ENCODE peak calls at places on chromosomes 2 and 18, in five cellular contexts. R is neural crest cell, S is tibial artery, I is activated B cell treated with CpG ODN at 0.5 μM for 24 hours, O is ascending aorta. Q is an unnamed sample.
A peak's percentile ranks its signal among the peaks of the same experiment; 100 is the strongest.

GRCh38 chr2:95357717-95358280 is 44.7 kb upstream of the FAHD2A start:
- DNase-seq in I (no peak), S (no peak), O (peak; percentile 56), R (no peak), Q (no peak)

GRCh38 chr2:27356056-27356381 is 545 bp downstream of the GTF3C2 start:
- DNase-seq in I (no peak), S (peak; percentile 53), O (peak; percentile 69), R (peak; percentile 40), Q (no peak)

GRCh38 chr2:150584081-150584480 is 96.6 kb upstream of the RND3 start:
- DNase-seq in I (no peak), R (no peak), S (no peak), O (no peak), Q (no peak)

GRCh38 chr2:241532168-241532567 is 23.8 kb upstream of the STK25 start:
- DNase-seq in I (no peak), S (no peak), O (no peak), R (no peak), Q (no peak)

GRCh38 chr2:190441564-190441963 is 33.4 kb downstream of the MFSD6 start:
- DNase-seq in I (no peak), O (no peak), R (no peak), S (no peak), Q (no peak)

GRCh38 chr18:60873708-60874107 is 459.5 kb upstream of the CDH20 start:
- DNase-seq in I (no peak), S (no peak), R (no peak), O (no peak), Q (no peak)

GRCh38 chr2:131008967-131009366 is 84.3 kb downstream of the FAM168B start:
- DNase-seq in O (no peak), S (no peak), R (no peak), I (no peak), Q (no peak)

GRCh38 chr2:10267551-10268465 is 34.9 kb upstream of the HPCAL1 start:
- DNase-seq in S (peak; percentile 15), I (no peak), R (no peak), O (peak; percentile 53), Q (no peak)

GRCh38 chr2:179470102-179470501 is 205.5 kb upstream of the SESTD1 start:
- DNase-seq in S (no peak), O (no peak), I (no peak), R (no peak), Q (no peak)

GRCh38 chr2:42421601-42422252 is 60.7 kb upstream of the COX7A2L start:
- DNase-seq in R (no peak), O (no peak), S (no peak), I (no peak), Q (no peak)

GRCh38 chr18:50135903-50136302 is 59.0 kb downstream of the MYO5B start:
- DNase-seq in O (no peak), R (no peak), S (no peak), I (no peak), Q (no peak)

GRCh38 chr2:209426432-209426831 is 2.6 kb downstream of the MAP2 start:
- DNase-seq in O (no peak), R (no peak), I (no peak), S (no peak), Q (no peak)

GRCh38 chr2:858646-859045 is 92.0 kb upstream of the SNTG2 start:
- DNase-seq in S (no peak), R (no peak), I (no peak), O (no peak), Q (no peak)

GRCh38 chr2:43379494-43379893 is 153.1 kb upstream of the ZFP36L2 start:
- DNase-seq in O (no peak), S (no peak), R (no peak), I (no peak), Q (no peak)

GRCh38 chr2:123101434-123101833 is 923.7 kb upstream of the CNTNAP5 start:
- DNase-seq in R (no peak), O (no peak), S (no peak), I (no peak), Q (no peak)

GRCh38 chr18:48530399-48531081 is 8.3 kb upstream of the CTIF start:
- DNase-seq in S (no peak), R (no peak), I (no peak), O (no peak), Q (no peak)

GRCh38 chr2:95669441-95669994 is 77.7 kb downstream of the TRIM43 start:
- DNase-seq in I (no peak), O (no peak), R (no peak), S (peak; percentile 51), Q (no peak)

GRCh38 chr18:57461652-57462269 is 26.6 kb downstream of the ONECUT2 start:
- DNase-seq in I (no peak), O (no peak), S (no peak), R (no peak), Q (no peak)

GRCh38 chr18:58694720-58695468 is 23.6 kb downstream of the MALT1 start:
- DNase-seq in R (no peak), O (no peak), S (no peak), I (no peak), Q (no peak)

GRCh38 chr2:152395132-152396024 is 60.4 kb downstream of the FMNL2 start:
- DNase-seq in R (no peak), S (peak; percentile 33), O (no peak), I (no peak), Q (no peak)

GRCh38 chr2:70565039-70565731 is 11.6 kb upstream of the TGFA start:
- DNase-seq in S (no peak), I (no peak), O (no peak), R (peak; percentile 48), Q (no peak)

GRCh38 chr2:11398710-11399109 is 54.3 kb upstream of the ROCK2 start:
- DNase-seq in R (no peak), I (no peak), O (no peak), S (no peak), Q (no peak)

GRCh38 chr2:25743132-25743830 is 69.9 kb upstream of the DTNB start:
- DNase-seq in R (no peak), S (no peak), O (no peak), I (no peak), Q (no peak)

GRCh38 chr2:204360218-204361007 is 184.9 kb upstream of the PARD3B start:
- DNase-seq in O (no peak), S (no peak), I (no peak), R (no peak), Q (no peak)

GRCh38 chr2:112644155-112644932 is 1.4 kb upstream of the SLC20A1 start:
- DNase-seq in R (no peak), S (no peak), O (no peak), I (no peak), Q (no peak)

GRCh38 chr18:3454365-3455089 is 4.6 kb downstream of the TGIF1 start:
- DNase-seq in R (peak; percentile 26), I (no peak), S (no peak), O (no peak), Q (no peak)

GRCh38 chr2:119292226-119292625 is 68.6 kb downstream of the STEAP3 start:
- DNase-seq in S (no peak), O (no peak), I (no peak), R (peak; percentile 12), Q (no peak)

GRCh38 chr18:42182728-42183700 is 228.0 kb downstream of the PIK3C3 start:
- DNase-seq in R (no peak), O (no peak), I (no peak), S (no peak), Q (no peak)

GRCh38 chr2:218400167-218400929 is 680 bp downstream of the CTDSP1 start:
- DNase-seq in I (peak; percentile 52), S (peak; percentile 51), R (no peak), O (peak; percentile 72), Q (no peak)

GRCh38 chr2:231191896-231192872 is 6.2 kb upstream of the ARMC9 start:
- DNase-seq in I (no peak), S (peak; percentile 92), O (peak; percentile 93), R (peak; percentile 55), Q (peak; percentile 34)

GRCh38 chr2:228699400-228699799 is 517.9 kb upstream of the SPHKAP start:
- DNase-seq in O (no peak), R (no peak), I (no peak), S (no peak), Q (no peak)

GRCh38 chr2:64052468-64053241 is 33.4 kb upstream of the VPS54 start:
- DNase-seq in I (no peak), R (no peak), O (no peak), S (no peak), Q (no peak)

GRCh38 chr2:898319-898718 is 52.3 kb upstream of the SNTG2 start:
- DNase-seq in R (peak; percentile 18), O (no peak), I (no peak), S (no peak), Q (no peak)

GRCh38 chr18:23585007-23585871 is 1.1 kb downstream of the NPC1 start:
- DNase-seq in R (no peak), I (peak; percentile 18), O (no peak), S (no peak), Q (no peak)

GRCh38 chr2:152740743-152741328 is 22.4 kb downstream of the ARL6IP6 start:
- DNase-seq in O (no peak), I (no peak), S (no peak), R (no peak), Q (no peak)

GRCh38 chr2:150978053-150978452 is 283.6 kb downstream of the RBM43 start:
- DNase-seq in I (no peak), R (no peak), O (no peak), S (no peak), Q (no peak)

GRCh38 chr18:78883501-78883900 is 96.1 kb upstream of the SALL3 start:
- DNase-seq in R (no peak), S (no peak), O (no peak), I (no peak), Q (no peak)

GRCh38 chr2:68157402-68158133 is at the start of gene PNO1:
- DNase-seq in S (peak; percentile 95), I (peak; percentile 94), R (peak; percentile 95), O (peak; percentile 97), Q (peak; percentile 89)
- TF ChIP-seq CTCF in S (no peak), I (no peak), R (no peak), O (no peak), Q (peak; percentile 15)

DNA sequence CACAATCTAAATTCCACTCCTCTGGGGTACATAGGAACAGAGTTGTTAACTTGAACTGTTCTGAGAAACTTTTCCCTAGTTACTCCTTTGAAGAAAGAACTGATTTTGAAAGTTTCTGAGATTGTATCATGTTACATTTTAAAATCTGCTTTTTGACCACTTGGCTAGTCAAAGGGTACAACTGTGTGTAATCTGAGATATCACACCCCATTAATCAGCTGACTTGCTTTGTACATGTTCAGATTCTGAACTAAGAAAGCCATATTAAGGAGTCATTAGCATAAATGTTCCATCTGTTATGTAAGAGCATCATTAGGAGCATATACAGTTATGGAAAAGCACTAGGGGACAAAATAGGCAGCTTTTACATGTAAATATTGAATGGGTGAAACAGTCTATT is 3.8 kb upstream of the WDR35 start:
- DNase-seq in S (no peak), O (no peak), I (no peak), R (no peak), Q (no peak)
- TF ChIP-seq CTCF in S (no peak), O (no peak), I (no peak), R (no peak), Q (no peak)

GRCh38 chr2:17171446-17172049 is 346.7 kb downstream of the RAD51AP2 start:
- DNase-seq in I (no peak), R (peak; percentile 53), O (no peak), S (no peak), Q (peak; percentile 42)
- TF ChIP-seq CTCF in I (no peak), R (peak; percentile 72), O (peak; percentile 25), S (peak; percentile 30), Q (peak; percentile 72)

GRCh38 chr2:46988733-46989481 is 73.3 kb upstream of the MCFD2 start:
- DNase-seq in R (no peak), I (no peak), S (no peak), O (no peak), Q (no peak)
- TF ChIP-seq CTCF in R (peak; percentile 37), I (no peak), S (no peak), O (no peak), Q (peak; percentile 46)